ENCODE peak calls at places on chromosomes 2 and 18, in five cellular contexts. C is gastrocnemius medialis, F is uterus, R is PC-3, G is Peyer's patch. U is an unnamed sample. For H3K9me3 and H3K4me1, the result is how much of the 10 kb centered on the place peaks cover.

GRCh38 chr2:164773635-164774034 is 68.0 kb downstream of the COBLL1 start:
- DNase-seq in R (no peak), G (no peak), C (no peak), F (no peak), U (no peak)

GRCh38 chr18:42339324-42339723 is 384.3 kb downstream of the PIK3C3 start:
- DNase-seq in C (no peak), G (no peak), R (no peak), F (no peak), U (no peak)

GRCh38 chr2:239305222-239305575 is 95.6 kb downstream of the HDAC4 start:
- DNase-seq in C (peak), F (peak), G (no peak), R (no peak), U (no peak)

GRCh38 chr2:107215764-107216398 is 329.9 kb upstream of the ST6GAL2 start:
- DNase-seq in R (no peak), C (no peak), G (no peak), F (no peak), U (no peak)

GRCh38 chr2:63853527-63854310 is 12.0 kb downstream of the UGP2 start:
- DNase-seq in F (no peak), G (no peak), C (peak), R (no peak), U (no peak)

GRCh38 chr18:56661414-56662101 is 10.4 kb downstream of the WDR7 start:
- DNase-seq in G (no peak), F (no peak), R (no peak), C (no peak), U (no peak)

GRCh38 chr2:233422050-233422639 is 67.9 kb downstream of the DGKD start:
- DNase-seq in F (no peak), G (peak), R (peak), C (peak), U (no peak)

GRCh38 chr2:118667964-118668363 is 179.5 kb downstream of the EN1 start:
- DNase-seq in G (no peak), F (no peak), R (peak), C (no peak), U (no peak)

GRCh38 chr2:143176606-143177005 is 47.4 kb downstream of the ARHGAP15 start:
- DNase-seq in C (no peak), R (no peak), G (peak), F (no peak), U (no peak)

GRCh38 chr2:69214898-69215297 is 172.1 kb downstream of the GFPT1 start:
- DNase-seq in C (no peak), G (no peak), F (no peak), R (peak), U (no peak)

GRCh38 chr2:101616411-101616810 is 81.1 kb upstream of the MAP4K4 start:
- DNase-seq in C (no peak), F (no peak), R (no peak), G (no peak), U (no peak)

GRCh38 chr2:127675335-127676261 is at the start of gene LIMS2:
- DNase-seq in C (no peak), R (peak), G (no peak), F (peak), U (no peak)

GRCh38 chr2:26298638-26299393 is 47.1 kb upstream of the SELENOI start:
- DNase-seq in F (peak), C (peak), R (no peak), G (peak), U (no peak)

GRCh38 chr2:166154685-166155091 is 26.9 kb upstream of the SCN1A start:
- DNase-seq in R (no peak), G (no peak), F (no peak), C (no peak), U (no peak)

GRCh38 chr2:46306320-46306719 is 9.1 kb downstream of the EPAS1 start:
- DNase-seq in R (peak), G (no peak), F (no peak), C (no peak), U (no peak)

GRCh38 chr18:45962866-45963265 is 4.3 kb downstream of the EPG5 start:
- DNase-seq in R (peak), G (no peak), C (no peak), F (no peak), U (no peak)

GRCh38 chr2:62578837-62579640 is 73.0 kb upstream of the TMEM17 start:
- DNase-seq in R (peak), G (no peak), C (no peak), F (no peak), U (no peak)

GRCh38 chr2:115413796-115414195 is 971.4 kb downstream of the DPP10 start:
- DNase-seq in C (no peak), F (no peak), G (no peak), R (no peak), U (no peak)

GRCh38 chr2:211879323-211879722 is 659.3 kb downstream of the ERBB4 start:
- DNase-seq in F (no peak), C (no peak), G (no peak), R (peak), U (no peak)

GRCh38 chr18:39485696-39486095 is 1920.1 kb upstream of the CELF4 start:
- DNase-seq in F (no peak), G (no peak), R (no peak), C (no peak), U (no peak)

GRCh38 chr2:85873679-85874078 is 15.1 kb downstream of the ST3GAL5 start:
- DNase-seq in R (no peak), C (no peak), F (no peak), G (no peak), U (no peak)

GRCh38 chr2:10482460-10482859 is 34.3 kb upstream of the ODC1 start:
- DNase-seq in R (no peak), F (no peak), G (no peak), C (no peak), U (no peak)

GRCh38 chr2:72864500-72864899 is 22.7 kb upstream of the SPR start:
- DNase-seq in F (no peak), R (peak), C (no peak), G (no peak), U (no peak)

GRCh38 chr2:217954051-217954450 is 48.7 kb downstream of the TNS1 start:
- DNase-seq in C (no peak), G (no peak), R (no peak), F (no peak), U (no peak)

GRCh38 chr18:8232791-8233190 is 376.4 kb upstream of the RAB12 start:
- DNase-seq in G (no peak), R (peak), C (no peak), F (no peak), U (no peak)

GRCh38 chr2:110204408-110205385 is at the start of gene NPHP1:
- DNase-seq in R (peak), G (peak), C (peak), F (peak), U (peak)

GRCh38 chr2:23711979-23712755 is 214.8 kb downstream of the ATAD2B start:
- DNase-seq in F (no peak), G (no peak), R (no peak), C (no peak), U (no peak)

GRCh38 chr2:84459944-84460429 is 907 bp upstream of the SUCLG1 start:
- DNase-seq in R (peak), C (no peak), F (no peak), G (no peak), U (no peak)

GRCh38 chr2:106864051-106864450 is 21.9 kb downstream of the ST6GAL2 start:
- DNase-seq in G (no peak), F (no peak), R (no peak), C (no peak), U (no peak)

GRCh38 chr2:216307496-216307895 is 64.8 kb downstream of the MARCHF4 start:
- DNase-seq in C (no peak), F (no peak), R (no peak), G (no peak), U (no peak)

GRCh38 chr2:172582656-172583055 is 26.8 kb downstream of the PDK1 start:
- DNase-seq in C (no peak), R (no peak), F (no peak), G (no peak), U (no peak)

GRCh38 chr2:128786800-128787478 is 468.3 kb upstream of the HS6ST1 start:
- DNase-seq in C (no peak), R (no peak), F (no peak), G (no peak), U (no peak)

GRCh38 chr2:101442667-101443061 is 32.2 kb downstream of the RFX8 start:
- DNase-seq in G (no peak), F (no peak), R (peak), C (no peak), U (no peak)

GRCh38 chr2:94869131-94869530 is 2.1 kb upstream of the TEKT4 start:
- DNase-seq in R (no peak), G (no peak), F (no peak), C (no peak), U (no peak)

GRCh38 chr18:39946623-39947061 is 2008.4 kb upstream of the PIK3C3 start:
- DNase-seq in G (no peak), R (peak), F (no peak), C (no peak), U (no peak)

GRCh38 chr18:10210077-10210476 is 244.4 kb upstream of the APCDD1 start:
- DNase-seq in G (no peak), R (no peak), F (no peak), C (no peak), U (no peak)

GRCh38 chr18:45413180-45413836 is 202.0 kb upstream of the SLC14A2 start:
- DNase-seq in F (no peak), C (no peak), G (no peak), R (no peak), U (no peak)

GRCh38 chr18:23596183-23596582 is 9.9 kb upstream of the NPC1 start:
- DNase-seq in R (no peak), C (peak), F (no peak), G (peak), U (no peak)

GRCh38 chr2:102707796-102708713 is 53.8 kb upstream of the TMEM182 start:
- DNase-seq in C (no peak), F (no peak), R (no peak), G (no peak), U (no peak)

GRCh38 chr2:224820283-224820991 is 104.3 kb upstream of the CCDC195 start:
- DNase-seq in G (no peak), C (no peak), F (no peak), R (no peak), U (no peak)
- H3K9me3 ChIP-seq in G (under half), C (under half), F (under half), R (under half), U (under half)

DNA sequence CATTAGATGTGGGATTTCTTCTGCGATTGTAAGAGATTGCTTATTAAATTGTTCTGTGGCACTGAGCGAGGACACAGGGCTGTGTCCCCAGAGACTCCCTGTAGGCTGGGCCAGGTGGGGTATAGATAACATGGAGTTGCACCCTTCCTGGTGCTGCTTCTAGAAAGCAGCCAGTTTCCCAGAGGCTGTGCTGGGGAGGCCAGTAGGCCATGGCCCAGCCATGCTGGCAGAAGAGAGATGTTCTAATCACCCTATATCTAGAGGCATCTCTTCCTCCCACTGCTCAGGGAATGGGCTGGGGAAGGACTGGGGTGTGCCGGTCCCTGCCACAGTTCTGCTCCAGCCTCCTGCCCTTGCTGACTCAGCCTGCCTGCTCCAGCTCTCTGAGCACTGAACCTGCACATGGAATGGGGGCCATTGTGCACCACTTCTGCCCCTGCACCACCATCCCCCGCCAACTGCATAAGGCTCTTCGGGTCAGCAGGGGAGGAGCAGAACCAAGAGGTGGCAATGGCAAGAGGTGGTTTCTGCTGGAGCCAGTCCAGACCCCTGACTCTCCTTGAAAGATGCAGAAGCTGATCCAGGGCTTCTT is 66.8 kb downstream of the HS1BP3 start:
- DNase-seq in G (no peak), R (peak), C (no peak), F (no peak), U (no peak)
- H3K4me1 ChIP-seq in G (under half), R (under half), C (under half), F (under half), U (half or more)

GRCh38 chr2:28547223-28547860 is 51.5 kb downstream of the PLB1 start:
- DNase-seq in F (no peak), G (no peak), R (no peak), C (no peak), U (no peak)

GRCh38 chr2:28545590-28546195 is 49.8 kb downstream of the PLB1 start:
- DNase-seq in F (no peak), G (no peak), R (no peak), C (no peak), U (no peak)

GRCh38 chr2:28546242-28546641 is 50.4 kb downstream of the PLB1 start:
- DNase-seq in C (no peak), F (no peak), R (no peak), G (no peak), U (no peak)

GRCh38 chr2:28544915-28545589 is 49.2 kb downstream of the PLB1 start:
- DNase-seq in F (no peak), R (peak), G (no peak), C (no peak), U (no peak)

GRCh38 chr2:28547906-28548600 is 52.2 kb downstream of the PLB1 start:
- DNase-seq in R (no peak), G (no peak), F (no peak), C (no peak), U (no peak)
- H3K27ac ChIP-seq in R (no peak), G (no peak), F (no peak), C (no peak), U (no peak)

GRCh38 chr2:219468410-219469185 is 30.1 kb upstream of the GMPPA start:
- DNase-seq in F (no peak), R (no peak), G (no peak), C (no peak), U (no peak)

GRCh38 chr2:219469186-219469724 is 29.4 kb upstream of the GMPPA start:
- DNase-seq in R (peak), C (no peak), F (no peak), G (no peak), U (no peak)

GRCh38 chr2:219471476-219472371 is 27.0 kb upstream of the GMPPA start:
- DNase-seq in R (no peak), C (no peak), G (no peak), F (no peak), U (no peak)

GRCh38 chr2:219472629-219473187 is 26.0 kb upstream of the GMPPA start:
- DNase-seq in G (no peak), R (no peak), C (no peak), F (no peak), U (no peak)

GRCh38 chr2:219470429-219470828 is 28.3 kb upstream of the GMPPA start:
- DNase-seq in C (no peak), R (no peak), F (no peak), G (no peak), U (no peak)
- H3K9me3 ChIP-seq in C (under half), R (under half), F (under half), G (under half), U (under half)

GRCh38 chr2:30235859-30236535 is 4.7 kb downstream of the LBH start:
- DNase-seq in G (peak), C (no peak), F (no peak), R (no peak), U (no peak)

GRCh38 chr2:30236591-30237245 is 5.4 kb downstream of the LBH start:
- DNase-seq in R (no peak), F (no peak), G (peak), C (no peak), U (peak)

GRCh38 chr2:30239308-30240161 is 8.2 kb downstream of the LBH start:
- DNase-seq in G (peak), C (peak), F (peak), R (peak), U (no peak)

GRCh38 chr2:30238143-30238800 is 6.9 kb downstream of the LBH start:
- DNase-seq in F (no peak), G (peak), R (no peak), C (no peak), U (no peak)

GRCh38 chr2:30237346-30238142 is 6.2 kb downstream of the LBH start:
- DNase-seq in G (peak), R (no peak), C (no peak), F (no peak), U (no peak)
- H3K4me1 ChIP-seq in G (under half), R (under half), C (under half), F (under half), U (half or more)

GRCh38 chr2:240917684-240918257 is 11.6 kb downstream of the CROCC2 start:
- DNase-seq in R (no peak), G (no peak), F (peak), C (peak), U (no peak)
- H3K27ac ChIP-seq in R (no peak), G (peak), F (no peak), C (no peak), U (no peak)

GRCh38 chr2:105626391-105626990 is 118.2 kb upstream of the NCK2 start:
- DNase-seq in C (no peak), F (no peak), G (no peak), R (no peak), U (no peak)

GRCh38 chr2:105629634-105630033 is 115.1 kb upstream of the NCK2 start:
- DNase-seq in G (no peak), R (no peak), F (no peak), C (no peak), U (no peak)

GRCh38 chr2:105621038-105621437 is 123.7 kb upstream of the NCK2 start:
- DNase-seq in G (no peak), R (no peak), C (no peak), F (no peak), U (no peak)

GRCh38 chr2:105627530-105627929 is 117.2 kb upstream of the NCK2 start:
- DNase-seq in R (no peak), F (no peak), C (no peak), G (no peak), U (no peak)

DNA sequence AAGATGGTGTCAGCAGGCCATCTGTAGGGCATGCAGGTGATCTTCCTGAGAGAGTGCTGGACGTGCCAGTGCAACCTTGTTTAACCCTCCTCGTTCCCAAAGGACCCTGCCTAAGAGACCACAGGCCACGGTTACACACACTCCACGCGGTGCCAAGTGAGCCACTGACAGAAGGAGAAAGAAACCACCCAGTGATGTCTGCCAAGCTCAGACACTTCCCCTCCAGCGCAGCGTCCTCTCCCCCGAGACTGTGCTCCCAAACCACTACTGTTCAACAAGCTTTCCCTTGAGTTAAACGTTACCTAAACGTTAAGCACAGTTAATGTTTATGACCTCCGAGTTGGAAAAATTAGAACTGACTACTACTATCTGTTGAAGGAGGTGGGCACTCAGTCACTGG is 119.1 kb upstream of the NCK2 start:
- DNase-seq in F (no peak), C (no peak), G (no peak), R (no peak), U (no peak)
- H3K9me3 ChIP-seq in F (under half), C (under half), G (under half), R (under half), U (under half)

GRCh38 chr2:97739893-97740245 is 26.5 kb downstream of the ZAP70 start:
- DNase-seq in G (no peak), C (no peak), R (no peak), F (no peak), U (no peak)

GRCh38 chr2:97742381-97742847 is 29.0 kb downstream of the ZAP70 start:
- DNase-seq in G (no peak), R (peak), C (no peak), F (no peak), U (no peak)

GRCh38 chr2:97740590-97741182 is 27.3 kb downstream of the ZAP70 start:
- DNase-seq in G (peak), C (no peak), R (peak), F (no peak), U (no peak)

GRCh38 chr2:97741251-97741650 is 27.9 kb downstream of the ZAP70 start:
- DNase-seq in F (no peak), R (no peak), C (no peak), G (no peak), U (no peak)

DNA sequence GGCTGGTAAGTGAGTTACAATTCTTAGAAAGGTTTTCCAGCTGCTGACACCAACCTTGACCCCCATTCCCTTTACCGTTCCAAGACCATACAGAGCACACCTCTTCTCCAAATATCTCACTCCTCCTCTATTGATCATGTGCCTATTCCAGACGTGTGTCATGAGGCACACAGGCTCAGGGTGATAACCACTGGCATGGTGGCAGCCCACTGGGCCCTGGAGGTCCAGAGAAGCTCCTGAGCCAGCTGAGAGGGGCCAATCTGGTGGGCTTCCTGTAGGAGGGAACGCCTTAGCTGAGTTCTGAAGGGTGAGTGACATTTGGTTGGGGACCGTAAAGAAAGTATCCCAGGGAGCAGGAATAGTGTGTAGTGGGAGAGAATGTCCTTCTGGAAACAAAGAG is 28.3 kb downstream of the ZAP70 start:
- DNase-seq in G (no peak), R (no peak), C (no peak), F (no peak), U (no peak)
- H3K4me1 ChIP-seq in G (under half), R (under half), C (under half), F (under half), U (under half)

DNA sequence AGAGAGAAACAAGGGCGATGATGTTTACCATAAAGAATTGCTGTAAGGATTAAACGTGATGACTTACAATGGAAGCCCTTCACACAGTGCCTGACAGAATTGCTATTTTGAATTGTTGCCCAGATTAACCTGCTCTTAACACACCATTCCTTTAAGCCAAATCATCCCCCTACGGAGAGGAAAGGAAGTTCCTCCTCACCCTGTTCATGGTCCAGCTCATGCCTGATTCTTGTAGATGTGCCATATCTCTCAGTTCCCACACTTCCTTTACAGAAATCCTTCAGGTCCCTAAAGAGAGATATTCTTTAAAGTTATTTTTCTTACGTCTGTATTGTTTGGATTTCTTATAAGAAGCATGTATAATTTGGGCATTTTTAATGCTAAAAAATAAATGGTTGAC is 127.5 kb upstream of the DAPL1 start:
- DNase-seq in G (no peak), C (no peak), F (no peak), R (peak), U (no peak)
- H3K27ac ChIP-seq in G (no peak), C (peak), F (peak), R (peak), U (no peak)

GRCh38 chr2:181678033-181678586 is 2.2 kb downstream of the NEUROD1 start:
- DNase-seq in R (peak), F (peak), C (no peak), G (no peak), U (no peak)
- H3K9me3 ChIP-seq in R (under half), F (under half), C (under half), G (under half), U (under half)

U was measured in thoracic aorta.